ENCODE peak calls at places on chromosomes 3 and 15, in seven cellular contexts. X is SK-N-SH, N is OCI-LY7, V is GM23338, P is GM23248, E is neural progenitor cell, F is PC-3. R is an unnamed sample.
A peak's percentile ranks its signal among the peaks of the same experiment; 100 is the strongest.

GRCh38 chr3:37256447-37256846 is 82.1 kb upstream of the LRRFIP2 start:
- DNase-seq in X (no peak), N (no peak), V (peak; percentile 59), P (peak; percentile 22), E (peak; percentile 16), F (peak; percentile 26), R (no peak)

GRCh38 chr3:73604491-73604890 is 20.2 kb downstream of the PDZRN3 start:
- DNase-seq in X (no peak), N (no peak), V (no peak), P (no peak), E (no peak), F (no peak), R (no peak)

GRCh38 chr3:184361932-184362667 is 590 bp downstream of the POLR2H start:
- DNase-seq in X (peak; percentile 85), N (peak; percentile 54), V (peak; percentile 54), P (peak; percentile 72), E (peak; percentile 78), F (peak; percentile 68), R (peak; percentile 81)

GRCh38 chr3:33664195-33664594 is 53.9 kb downstream of the CLASP2 start:
- DNase-seq in X (no peak), N (no peak), V (no peak), P (peak; percentile 87), E (no peak), F (peak; percentile 85), R (no peak)

GRCh38 chr15:60370804-60371700 is 26.7 kb downstream of the ANXA2 start:
- DNase-seq in X (no peak), N (no peak), V (no peak), P (peak; percentile 100), E (no peak), F (peak; percentile 97), R (peak; percentile 85)

GRCh38 chr3:66397745-66398144 is 103.1 kb downstream of the LRIG1 start:
- DNase-seq in X (no peak), N (no peak), V (no peak), P (peak; percentile 44), E (no peak), F (no peak), R (peak; percentile 38)

GRCh38 chr3:173932624-173933023 is 535.1 kb downstream of the NLGN1 start:
- DNase-seq in X (no peak), N (no peak), V (no peak), P (peak; percentile 92), E (no peak), F (peak; percentile 34), R (peak; percentile 44)

GRCh38 chr3:195803309-195803908 is 8.3 kb downstream of the MUC4 start:
- DNase-seq in X (no peak), N (no peak), V (no peak), P (peak; percentile 9), E (no peak), F (no peak), R (peak; percentile 8)

GRCh38 chr3:194023501-194024280 is 112.3 kb upstream of the HES1 start:
- DNase-seq in X (peak; percentile 74), N (no peak), V (no peak), P (no peak), E (no peak), F (peak; percentile 25), R (no peak)

GRCh38 chr15:88382482-88382983 is 84.7 kb downstream of the MRPL46 start:
- DNase-seq in X (peak; percentile 27), N (no peak), V (no peak), P (peak; percentile 60), E (no peak), F (peak; percentile 9), R (peak; percentile 40)

GRCh38 chr15:31472636-31473383 is 146.2 kb downstream of the KLF13 start:
- DNase-seq in X (no peak), N (peak; percentile 39), V (no peak), P (peak; percentile 68), E (no peak), F (no peak), R (no peak)

GRCh38 chr3:55607844-55608243 is 120.7 kb upstream of the WNT5A start:
- DNase-seq in X (no peak), N (no peak), V (no peak), P (no peak), E (no peak), F (no peak), R (no peak)

GRCh38 chr3:55859305-55859704 is 372.2 kb upstream of the WNT5A start:
- DNase-seq in X (peak; percentile 29), N (no peak), V (no peak), P (no peak), E (no peak), F (no peak), R (no peak)

GRCh38 chr3:38626171-38626570 is 23.3 kb downstream of the SCN5A start:
- DNase-seq in X (no peak), N (no peak), V (no peak), P (no peak), E (no peak), F (no peak), R (no peak)

GRCh38 chr3:8052599-8053185 is 448.9 kb upstream of the LMCD1 start:
- DNase-seq in X (no peak), N (no peak), V (no peak), P (no peak), E (no peak), F (no peak), R (peak; percentile 16)

GRCh38 chr3:117893638-117894037 is 1141.0 kb downstream of the IGSF11 start:
- DNase-seq in X (no peak), N (peak; percentile 1), V (no peak), P (peak; percentile 14), E (no peak), F (peak; percentile 28), R (no peak)

GRCh38 chr3:16132926-16133325 is 41.6 kb upstream of the GALNT15 start:
- DNase-seq in X (no peak), N (no peak), V (no peak), P (peak; percentile 49), E (no peak), F (no peak), R (no peak)

GRCh38 chr3:124770341-124771082 is 40.3 kb downstream of the UMPS start:
- DNase-seq in X (peak; percentile 85), N (no peak), V (no peak), P (no peak), E (peak; percentile 45), F (no peak), R (peak; percentile 70)

GRCh38 chr3:54188176-54188791 is 65.9 kb downstream of the CACNA2D3 start:
- DNase-seq in X (no peak), N (peak; percentile 57), V (peak; percentile 90), P (peak; percentile 54), E (peak; percentile 90), F (peak; percentile 66), R (peak; percentile 90)

GRCh38 chr15:31163769-31164572 is 62.4 kb upstream of the TRPM1 start:
- DNase-seq in X (no peak), N (no peak), V (no peak), P (no peak), E (no peak), F (peak; percentile 8), R (peak; percentile 38)

GRCh38 chr15:76108021-76108723 is 48.4 kb downstream of the TMEM266 start:
- DNase-seq in X (no peak), N (no peak), V (peak; percentile 32), P (no peak), E (peak; percentile 82), F (no peak), R (no peak)

GRCh38 chr3:53592862-53593261 is 98.5 kb downstream of the CACNA1D start:
- DNase-seq in X (no peak), N (peak; percentile 7), V (no peak), P (no peak), E (no peak), F (no peak), R (no peak)

GRCh38 chr3:192636517-192637444 is 90.6 kb downstream of the FGF12 start:
- DNase-seq in X (no peak), N (no peak), V (no peak), P (no peak), E (no peak), F (no peak), R (no peak)

GRCh38 chr3:150237490-150237889 is 170.6 kb upstream of the TSC22D2 start:
- DNase-seq in X (no peak), N (no peak), V (no peak), P (peak; percentile 85), E (no peak), F (peak; percentile 98), R (no peak)

GRCh38 chr15:98801234-98801561 is 152.9 kb downstream of the IGF1R start:
- DNase-seq in X (no peak), N (no peak), V (peak; percentile 61), P (no peak), E (peak; percentile 88), F (no peak), R (no peak)
- TF ChIP-seq EZH2phosphoT487 in X (no peak), N (no peak), V (no peak), P (no peak), E (peak; percentile 35), F (no peak), R (no peak)

GRCh38 chr3:171159024-171159821 is 132.7 kb upstream of the SLC2A2 start:
- DNase-seq in X (no peak), N (no peak), V (no peak), P (no peak), E (no peak), F (no peak), R (no peak)
- H3K27ac ChIP-seq in X (no peak overlapping the region), N (no peak overlapping the region), V (no peak overlapping the region), P (no peak overlapping the region), E (no peak overlapping the region), F (no peak overlapping the region), R (no peak overlapping the region)

DNA sequence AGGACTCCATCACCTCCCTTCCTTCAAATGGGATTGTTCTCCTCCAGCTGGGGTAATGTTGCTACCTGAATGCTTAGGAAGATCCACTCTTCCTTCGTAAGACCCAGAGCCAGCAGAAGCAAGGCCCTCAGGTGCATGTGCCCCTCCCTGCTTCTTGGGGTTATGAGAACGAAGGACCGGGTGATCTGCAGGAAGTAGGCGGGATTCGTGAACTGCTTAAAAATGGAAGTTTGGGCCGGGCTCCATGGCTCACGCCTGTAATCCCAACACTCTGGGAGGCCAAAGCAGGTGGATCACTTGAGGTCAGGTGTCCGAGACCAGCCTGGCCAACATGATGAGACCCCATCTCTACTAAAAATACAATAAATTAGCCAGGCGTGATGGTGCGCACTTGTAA is 8.0 kb downstream of the TLR9 start:
- DNase-seq in X (no peak), N (no peak), V (no peak), P (no peak), E (no peak), F (no peak), R (no peak)
- H3K4me1 ChIP-seq in X (peaks cover 12% of the 10 kb centered on the region), N (peaks cover 10% of the 10 kb centered on the region), V (peaks cover 3% of the 10 kb centered on the region), P (peaks cover 13% of the 10 kb centered on the region), E (peaks cover 3% of the 10 kb centered on the region), F (peaks cover 50% of the 10 kb centered on the region), R (peaks cover 17% of the 10 kb centered on the region)

DNA sequence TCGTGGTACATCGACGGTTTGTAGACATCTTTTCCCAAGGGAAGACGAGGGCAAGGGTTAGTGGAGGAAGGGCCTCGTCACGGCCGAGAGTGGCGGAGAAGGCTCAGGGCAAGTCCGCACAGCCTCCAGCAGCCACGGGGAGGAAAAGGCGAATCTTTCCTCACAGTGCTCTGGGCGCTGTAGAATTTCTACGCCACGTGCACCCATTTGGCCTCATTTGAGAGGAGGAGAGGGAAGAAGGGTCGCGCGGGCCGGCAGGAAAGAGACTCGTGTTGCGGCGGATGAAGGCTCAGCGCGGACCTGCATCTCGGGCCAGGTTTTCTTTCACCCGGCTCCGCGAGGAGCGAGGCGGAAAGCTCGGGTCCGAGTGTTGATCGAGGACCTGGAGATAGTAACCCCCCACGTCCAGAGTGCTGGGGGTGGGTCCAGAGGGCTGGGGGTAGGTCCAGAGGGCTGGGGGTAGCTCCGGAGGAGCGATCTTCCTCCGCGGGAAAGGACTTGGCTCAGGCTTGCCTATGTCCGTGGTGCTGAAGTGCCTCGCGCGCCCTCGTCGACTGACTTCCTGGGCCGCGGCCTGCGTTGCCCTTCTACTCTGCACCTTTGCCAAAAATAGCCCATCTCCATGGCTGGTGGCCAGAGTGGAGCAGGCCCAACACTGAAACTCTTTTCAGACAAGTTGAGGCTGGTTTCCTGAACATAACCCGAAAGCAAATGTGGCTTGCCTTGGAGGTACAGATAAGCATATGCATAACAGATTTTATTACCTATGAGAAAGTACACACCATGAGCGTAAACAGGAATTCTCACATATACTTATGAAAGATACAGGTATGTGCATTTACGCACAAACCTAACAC is 1.1 kb downstream of the SLC35G2 start:
- DNase-seq in X (peak; percentile 52), N (no peak), V (peak; percentile 88), P (peak; percentile 84), E (peak; percentile 78), F (peak; percentile 19), R (peak; percentile 69)
- TF ChIP-seq EZH2phosphoT487 in X (no peak), N (no peak), V (no peak), P (no peak), E (peak; percentile 76), F (no peak), R (no peak)

R was measured in hepatocyte.